ENCODE peak calls at places on chromosomes 13 and 19, in six cellular contexts. D, P, W, E, Q and J are unnamed samples.
A peak's percentile ranks its signal among the peaks of the same experiment; 100 is the strongest.

GRCh38 chr19:3403489-3404323 is 37.3 kb downstream of the NFIC start:
- DNase-seq in D (peak; percentile 87), P (no peak), W (no peak), E (peak; percentile 42), Q (peak; percentile 86), J (peak; percentile 93)

GRCh38 chr13:97223711-97224461 is 1.8 kb downstream of the MBNL2 start:
- DNase-seq in D (peak; percentile 88), P (no peak), W (peak; percentile 55), E (peak; percentile 42), Q (peak; percentile 61), J (no peak)

GRCh38 chr13:31351376-31351775 is 151.6 kb downstream of the B3GLCT start:
- DNase-seq in D (no peak), P (no peak), W (no peak), E (no peak), Q (no peak), J (no peak)

GRCh38 chr13:30892966-30893365 is 13.1 kb upstream of the MEDAG start:
- DNase-seq in D (no peak), P (peak; percentile 21), W (peak; percentile 14), E (no peak), Q (no peak), J (no peak)

GRCh38 chr19:35006342-35006998 is 6.3 kb downstream of the GRAMD1A start:
- DNase-seq in D (no peak), P (no peak), W (no peak), E (no peak), Q (peak; percentile 76), J (no peak)

GRCh38 chr13:43584711-43585110 is 202.1 kb downstream of the ENOX1 start:
- DNase-seq in D (no peak), P (no peak), W (no peak), E (no peak), Q (no peak), J (no peak)

GRCh38 chr13:99878921-99879610 is 92.5 kb downstream of the ZIC5 start:
- DNase-seq in D (no peak), P (no peak), W (no peak), E (no peak), Q (no peak), J (no peak)

GRCh38 chr13:80012281-80012680 is 328.6 kb downstream of the SPRY2 start:
- DNase-seq in D (no peak), P (no peak), W (no peak), E (peak; percentile 6), Q (no peak), J (no peak)

GRCh38 chr13:50222569-50223332 is 207.5 kb downstream of the KCNRG start:
- DNase-seq in D (peak; percentile 67), P (no peak), W (no peak), E (no peak), Q (peak; percentile 58), J (peak; percentile 54)

GRCh38 chr13:20843177-20843576 is 59.4 kb downstream of the XPO4 start:
- DNase-seq in D (no peak), P (no peak), W (no peak), E (no peak), Q (no peak), J (no peak)

GRCh38 chr19:50777830-50778303 is 7.6 kb downstream of the GPR32 start:
- DNase-seq in D (no peak), P (no peak), W (no peak), E (no peak), Q (no peak), J (no peak)

GRCh38 chr19:49366110-49366509 is 2.4 kb downstream of the DKKL1 start:
- DNase-seq in D (no peak), P (no peak), W (peak; percentile 33), E (no peak), Q (no peak), J (no peak)

GRCh38 chr13:94712812-94713555 is 639 bp upstream of the SOX21 start:
- DNase-seq in D (peak; percentile 75), P (peak; percentile 82), W (no peak), E (no peak), Q (no peak), J (no peak)

GRCh38 chr13:114071991-114072390 is 60.4 kb downstream of the RASA3 start:
- DNase-seq in D (no peak), P (no peak), W (no peak), E (no peak), Q (no peak), J (no peak)

GRCh38 chr13:97938701-97939475 is 14.6 kb upstream of the IPO5 start:
- DNase-seq in D (peak; percentile 15), P (no peak), W (no peak), E (no peak), Q (no peak), J (no peak)

GRCh38 chr13:74930402-74931165 is 551.4 kb downstream of the TBC1D4 start:
- DNase-seq in D (peak; percentile 66), P (no peak), W (no peak), E (peak; percentile 5), Q (no peak), J (no peak)

GRCh38 chr13:98476106-98476505 is 100.8 kb downstream of the STK24 start:
- DNase-seq in D (no peak), P (no peak), W (no peak), E (peak; percentile 19), Q (no peak), J (no peak)

GRCh38 chr13:112781881-112782361 is 92.1 kb downstream of the ATP11A start:
- DNase-seq in D (peak; percentile 86), P (no peak), W (no peak), E (no peak), Q (peak; percentile 72), J (no peak)